ENCODE peak calls at places on chromosomes 3 and 15, in six cellular contexts. I is astrocyte of the spinal cord, D is Kasumi-1, Y is neural crest cell, R is MV-4-11, B is GM03348. U is an unnamed sample.
A peak's percentile ranks its signal among the peaks of the same experiment; 100 is the strongest.

GRCh38 chr3:52435246-52436101 is 9.4 kb downstream of the SEMA3G start:
- DNase-seq in I (no peak), D (no peak), Y (no peak), R (no peak), B (no peak), U (no peak)

GRCh38 chr3:134094491-134094890 is 64.8 kb upstream of the SLCO2A1 start:
- DNase-seq in I (no peak), D (no peak), Y (no peak), R (no peak), B (peak; percentile 35), U (no peak)

GRCh38 chr3:139561959-139562676 is 22.6 kb upstream of the RBP1 start:
- DNase-seq in I (peak; percentile 54), D (no peak), Y (peak; percentile 34), R (no peak), B (peak; percentile 43), U (no peak)

GRCh38 chr15:78023081-78023665 is 54.3 kb downstream of the TBC1D2B start:
- DNase-seq in I (no peak), D (no peak), Y (no peak), R (no peak), B (no peak), U (no peak)

GRCh38 chr15:69957175-69957574 is 140.5 kb downstream of the TLE3 start:
- DNase-seq in I (no peak), D (no peak), Y (no peak), R (no peak), B (no peak), U (no peak)

GRCh38 chr3:32894977-32895376 is 56.5 kb upstream of the CCR4 start:
- DNase-seq in I (no peak), D (no peak), Y (no peak), R (no peak), B (no peak), U (no peak)

GRCh38 chr3:98185180-98185579 is 18.7 kb downstream of the OR5H15 start:
- DNase-seq in I (no peak), D (no peak), Y (no peak), R (peak; percentile 24), B (no peak), U (no peak)

GRCh38 chr3:8954938-8955763 is 8.1 kb downstream of the RAD18 start:
- DNase-seq in I (peak; percentile 86), D (peak; percentile 24), Y (no peak), R (peak; percentile 75), B (no peak), U (no peak)

GRCh38 chr3:194879126-194879887 is 193.6 kb downstream of the FAM43A start:
- DNase-seq in I (no peak), D (peak; percentile 67), Y (no peak), R (peak; percentile 90), B (no peak), U (no peak)

GRCh38 chr3:87069963-87070362 is 79.0 kb upstream of the VGLL3 start:
- DNase-seq in I (no peak), D (no peak), Y (no peak), R (no peak), B (no peak), U (no peak)

GRCh38 chr3:120160050-120160449 is 65.8 kb upstream of the GSK3B start:
- DNase-seq in I (peak; percentile 96), D (no peak), Y (no peak), R (peak; percentile 24), B (peak; percentile 91), U (no peak)

GRCh38 chr3:182795383-182795782 is 2.1 kb downstream of the ATP11B start:
- DNase-seq in I (no peak), D (peak; percentile 76), Y (no peak), R (peak; percentile 22), B (no peak), U (no peak)

GRCh38 chr3:109532257-109533216 is 195.2 kb upstream of the DPPA4 start:
- DNase-seq in I (peak; percentile 80), D (peak; percentile 77), Y (peak; percentile 28), R (peak; percentile 95), B (peak; percentile 18), U (no peak)

GRCh38 chr3:3170998-3171397 is 8.5 kb downstream of the CRBN start:
- DNase-seq in I (peak; percentile 43), D (peak; percentile 82), Y (no peak), R (no peak), B (peak; percentile 24), U (no peak)

GRCh38 chr15:41661529-41662225 is 1.5 kb downstream of the MGA start:
- DNase-seq in I (peak; percentile 73), D (peak; percentile 70), Y (peak; percentile 53), R (peak; percentile 92), B (peak; percentile 84), U (peak; percentile 68)

GRCh38 chr15:97566957-97567356 is 393.5 kb upstream of the ARRDC4 start:
- DNase-seq in I (no peak), D (no peak), Y (no peak), R (no peak), B (no peak), U (no peak)

GRCh38 chr15:61702224-61703120 is 357.8 kb downstream of the VPS13C start:
- DNase-seq in I (no peak), D (no peak), Y (no peak), R (no peak), B (no peak), U (no peak)

GRCh38 chr3:20235796-20236195 is 49.8 kb upstream of the SGO1 start:
- DNase-seq in I (no peak), D (no peak), Y (no peak), R (no peak), B (no peak), U (no peak)

GRCh38 chr15:50628421-50628820 is 58.2 kb downstream of the TRPM7 start:
- DNase-seq in I (no peak), D (no peak), Y (no peak), R (no peak), B (no peak), U (no peak)

GRCh38 chr3:50436063-50436674 is 67.3 kb downstream of the CACNA2D2 start:
- DNase-seq in I (peak; percentile 21), D (peak; percentile 5), Y (peak; percentile 74), R (peak; percentile 40), B (peak; percentile 88), U (peak; percentile 50)

GRCh38 chr3:129161860-129162271 is 1.0 kb upstream of the ISY1 start:
- DNase-seq in I (no peak), D (peak; percentile 57), Y (no peak), R (peak; percentile 43), B (peak; percentile 24), U (no peak)

GRCh38 chr3:127442551-127442950 is 148.0 kb downstream of the TPRA1 start:
- DNase-seq in I (no peak), D (no peak), Y (no peak), R (no peak), B (no peak), U (no peak)

GRCh38 chr3:18968120-18968519 is 180.2 kb upstream of the KCNH8 start:
- DNase-seq in I (no peak), D (no peak), Y (no peak), R (no peak), B (no peak), U (no peak)

GRCh38 chr15:90031231-90031791 is 30.2 kb downstream of the ZNF710 start:
- DNase-seq in I (peak; percentile 48), D (peak; percentile 94), Y (no peak), R (peak; percentile 85), B (peak; percentile 31), U (no peak)

GRCh38 chr15:71575474-71576045 is 234.8 kb upstream of the NR2E3 start:
- DNase-seq in I (peak; percentile 21), D (peak; percentile 37), Y (no peak), R (no peak), B (no peak), U (no peak)

GRCh38 chr3:140922634-140923033 is 19.0 kb upstream of the SLC25A36 start:
- DNase-seq in I (peak; percentile 33), D (peak; percentile 79), Y (no peak), R (no peak), B (peak; percentile 62), U (no peak)

GRCh38 chr3:98573231-98573728 is 20.1 kb downstream of the CPOX start:
- DNase-seq in I (peak; percentile 50), D (peak; percentile 58), Y (no peak), R (peak; percentile 26), B (peak; percentile 27), U (no peak)

GRCh38 chr3:112403101-112403500 is 70.1 kb downstream of the CD200 start:
- DNase-seq in I (no peak), D (no peak), Y (no peak), R (no peak), B (no peak), U (no peak)

GRCh38 chr3:152835311-152836102 is 576 bp downstream of the P2RY1 start:
- DNase-seq in I (peak; percentile 69), D (peak; percentile 59), Y (peak; percentile 55), R (peak; percentile 70), B (peak; percentile 47), U (peak; percentile 69)

U was measured in uterus.